ENCODE peak calls at places on chromosomes 13 and 19, in five cellular contexts. One of them, this sample, is unnamed.

GRCh38 chr13:59901191-59901590 is 262.5 kb downstream of the DIAPH3 start:
- DNase-seq in HEK293T: no peak
- DNase-seq in T1000: no peak
- DNase-seq in left ventricle myocardium superior: no peak
- DNase-seq in NCI-H460: no peak
- DNase-seq in this sample: no peak

GRCh38 chr19:751501-752341 is 809 bp downstream of the MISP start:
- DNase-seq in NCI-H460: peak; percentile 82
- DNase-seq in T1000: peak; percentile 75
- DNase-seq in left ventricle myocardium superior: peak; percentile 25
- DNase-seq in HEK293T: no peak
- DNase-seq in this sample: peak; percentile 77

GRCh38 chr13:47004022-47004421 is 107.2 kb upstream of the HTR2A start:
- DNase-seq in HEK293T: no peak
- DNase-seq in T1000: no peak
- DNase-seq in left ventricle myocardium superior: no peak
- DNase-seq in NCI-H460: no peak
- DNase-seq in this sample: no peak

GRCh38 chr19:12952488-12953455 is 4.3 kb downstream of the GADD45GIP1 start:
- DNase-seq in left ventricle myocardium superior: peak; percentile 51
- DNase-seq in HEK293T: no peak
- DNase-seq in T1000: no peak
- DNase-seq in NCI-H460: no peak
- DNase-seq in this sample: no peak

GRCh38 chr13:101706651-101707050 is 254.2 kb downstream of the ITGBL1 start:
- DNase-seq in left ventricle myocardium superior: no peak
- DNase-seq in T1000: peak; percentile 2
- DNase-seq in NCI-H460: peak; percentile 52
- DNase-seq in HEK293T: no peak
- DNase-seq in this sample: no peak

GRCh38 chr13:33057019-33057785 is 41.0 kb downstream of the KL start:
- DNase-seq in left ventricle myocardium superior: no peak
- DNase-seq in HEK293T: peak; percentile 45
- DNase-seq in NCI-H460: no peak
- DNase-seq in T1000: no peak
- DNase-seq in this sample: no peak

GRCh38 chr19:4294389-4294788 is 7.8 kb downstream of the TMIGD2 start:
- DNase-seq in NCI-H460: no peak
- DNase-seq in T1000: no peak
- DNase-seq in left ventricle myocardium superior: no peak
- DNase-seq in HEK293T: no peak
- DNase-seq in this sample: no peak

GRCh38 chr13:27450921-27451461 is 627 bp upstream of the MTIF3 start:
- DNase-seq in NCI-H460: peak; percentile 27
- DNase-seq in left ventricle myocardium superior: peak; percentile 65
- DNase-seq in T1000: no peak
- DNase-seq in HEK293T: peak; percentile 31
- DNase-seq in this sample: peak; percentile 83

GRCh38 chr19:10122066-10122465 is 2.4 kb upstream of the EIF3G start:
- DNase-seq in left ventricle myocardium superior: no peak
- DNase-seq in HEK293T: no peak
- DNase-seq in T1000: no peak
- DNase-seq in NCI-H460: no peak
- DNase-seq in this sample: no peak

GRCh38 chr19:2548966-2549365 is 73.0 kb downstream of the GADD45B start:
- DNase-seq in T1000: no peak
- DNase-seq in left ventricle myocardium superior: peak; percentile 26
- DNase-seq in HEK293T: no peak
- DNase-seq in NCI-H460: no peak
- DNase-seq in this sample: no peak

GRCh38 chr13:79749985-79750551 is 269.1 kb downstream of the NDFIP2 start:
- DNase-seq in T1000: no peak
- DNase-seq in HEK293T: no peak
- DNase-seq in left ventricle myocardium superior: peak; percentile 55
- DNase-seq in NCI-H460: no peak
- DNase-seq in this sample: peak; percentile 58

GRCh38 chr19:50838239-50838638 is 4.9 kb upstream of the KLK15 start:
- DNase-seq in left ventricle myocardium superior: no peak
- DNase-seq in HEK293T: peak; percentile 55
- DNase-seq in NCI-H460: no peak
- DNase-seq in T1000: no peak
- DNase-seq in this sample: no peak

GRCh38 chr13:18991054-18991453 is 190.6 kb downstream of the TUBA3C start:
- DNase-seq in HEK293T: no peak
- DNase-seq in T1000: no peak
- DNase-seq in NCI-H460: no peak
- DNase-seq in left ventricle myocardium superior: no peak
- DNase-seq in this sample: no peak

GRCh38 chr13:34230271-34230670 is 412.3 kb downstream of the RFC3 start:
- DNase-seq in left ventricle myocardium superior: no peak
- DNase-seq in T1000: no peak
- DNase-seq in HEK293T: no peak
- DNase-seq in NCI-H460: no peak
- DNase-seq in this sample: no peak

GRCh38 chr13:76939215-76939614 is 9.1 kb upstream of the ACOD1 start:
- DNase-seq in T1000: no peak
- DNase-seq in left ventricle myocardium superior: no peak
- DNase-seq in HEK293T: no peak
- DNase-seq in NCI-H460: no peak
- DNase-seq in this sample: no peak

GRCh38 chr13:28138012-28138755 is at the start of gene PAN3:
- DNase-seq in left ventricle myocardium superior: peak; percentile 96
- DNase-seq in T1000: peak; percentile 75
- DNase-seq in HEK293T: peak; percentile 90
- DNase-seq in NCI-H460: peak; percentile 71
- DNase-seq in this sample: peak; percentile 77

GRCh38 chr19:51323481-51323891 is 12.0 kb downstream of the IGLON5 start:
- DNase-seq in HEK293T: no peak
- DNase-seq in T1000: no peak
- DNase-seq in left ventricle myocardium superior: no peak
- DNase-seq in NCI-H460: no peak
- DNase-seq in this sample: no peak

GRCh38 chr13:45718063-45718462 is 15.9 kb downstream of the CBY2 start:
- DNase-seq in HEK293T: peak; percentile 49
- DNase-seq in T1000: no peak
- DNase-seq in NCI-H460: no peak
- DNase-seq in left ventricle myocardium superior: no peak
- DNase-seq in this sample: no peak

GRCh38 chr19:35048911-35049411 is 7.4 kb downstream of the HPN start:
- DNase-seq in HEK293T: no peak
- DNase-seq in T1000: no peak
- DNase-seq in NCI-H460: no peak
- DNase-seq in left ventricle myocardium superior: peak; percentile 87
- DNase-seq in this sample: no peak

GRCh38 chr13:86757236-86757978 is 913.8 kb upstream of the SLITRK5 start:
- DNase-seq in T1000: no peak
- DNase-seq in NCI-H460: no peak
- DNase-seq in left ventricle myocardium superior: no peak
- DNase-seq in HEK293T: no peak
- DNase-seq in this sample: no peak

GRCh38 chr19:15422311-15423075 is 3.7 kb upstream of the AKAP8L start:
- DNase-seq in HEK293T: no peak
- DNase-seq in NCI-H460: no peak
- DNase-seq in left ventricle myocardium superior: no peak
- DNase-seq in T1000: no peak
- DNase-seq in this sample: no peak